ENCODE peak calls at places on chromosome 6, in six cellular contexts. S, Q, K, E, D and P are unnamed samples.

GRCh38 chr6:3920321-3920720 is 71.1 kb downstream of the FAM50B start:
- DNase-seq in S (no peak), Q (no peak), K (no peak), E (no peak), D (no peak), P (no peak)

GRCh38 chr6:44073612-44074382 is 53.5 kb downstream of the MRPL14 start:
- DNase-seq in S (no peak), Q (no peak), K (no peak), E (no peak), D (no peak), P (no peak)

GRCh38 chr6:131215212-131215611 is 79.9 kb downstream of the AKAP7 start:
- DNase-seq in S (no peak), Q (no peak), K (no peak), E (no peak), D (no peak), P (no peak)

GRCh38 chr6:90284745-90285481 is 11.7 kb downstream of the BACH2 start:
- DNase-seq in S (no peak), Q (no peak), K (no peak), E (no peak), D (no peak), P (no peak)

GRCh38 chr6:168301648-168302398 is 17.8 kb downstream of the DACT2 start:
- DNase-seq in S (no peak), Q (no peak), K (no peak), E (no peak), D (no peak), P (no peak)

GRCh38 chr6:126118934-126119333 is 132.6 kb downstream of the TRMT11 start:
- DNase-seq in S (no peak), Q (no peak), K (no peak), E (no peak), D (no peak), P (no peak)

GRCh38 chr6:21733311-21733710 is 139.8 kb downstream of the SOX4 start:
- DNase-seq in S (no peak), Q (no peak), K (no peak), E (no peak), D (no peak), P (no peak)

GRCh38 chr6:32133786-32134185 is 3.7 kb upstream of the FKBPL start:
- DNase-seq in S (no peak), Q (no peak), K (no peak), E (no peak), D (no peak), P (no peak)

GRCh38 chr6:6851059-6851658 is 256.6 kb upstream of the RREB1 start:
- DNase-seq in S (peak), Q (peak), K (peak), E (no peak), D (no peak), P (no peak)

GRCh38 chr6:23170044-23170443 is 600.7 kb downstream of the HDGFL1 start:
- DNase-seq in S (no peak), Q (no peak), K (no peak), E (no peak), D (no peak), P (no peak)

GRCh38 chr6:137010138-137010718 is 34.5 kb downstream of the IL20RA start:
- DNase-seq in S (no peak), Q (no peak), K (no peak), E (no peak), D (no peak), P (no peak)

GRCh38 chr6:74128536-74128935 is 432.5 kb downstream of the CD109 start:
- DNase-seq in S (no peak), Q (no peak), K (no peak), E (no peak), D (no peak), P (no peak)

GRCh38 chr6:161228911-161229591 is 44.8 kb downstream of the AGPAT4 start:
- DNase-seq in S (peak), Q (peak), K (peak), E (no peak), D (no peak), P (no peak)

GRCh38 chr6:79984261-79984660 is 20.2 kb upstream of the TTK start:
- DNase-seq in S (no peak), Q (peak), K (no peak), E (peak), D (no peak), P (no peak)

GRCh38 chr6:52815167-52816092 is 11.8 kb upstream of the GSTA1 start:
- DNase-seq in S (no peak), Q (peak), K (peak), E (no peak), D (no peak), P (peak)

GRCh38 chr6:137224890-137225198 is 5.7 kb upstream of the IFNGR1 start:
- DNase-seq in S (no peak), Q (no peak), K (no peak), E (no peak), D (peak), P (no peak)

GRCh38 chr6:139062921-139063320 is 34.4 kb downstream of the ABRACL start:
- DNase-seq in S (peak), Q (no peak), K (no peak), E (no peak), D (no peak), P (no peak)

GRCh38 chr6:24469829-24470228 is 19.5 kb downstream of the GPLD1 start:
- DNase-seq in S (no peak), Q (no peak), K (no peak), E (no peak), D (no peak), P (no peak)

GRCh38 chr6:167093922-167094432 is 28.9 kb upstream of the CCR6 start:
- DNase-seq in S (no peak), Q (no peak), K (no peak), E (peak), D (no peak), P (no peak)

GRCh38 chr6:2970753-2971419 is 481 bp downstream of the SERPINB6 start:
- DNase-seq in S (no peak), Q (no peak), K (peak), E (no peak), D (no peak), P (peak)

GRCh38 chr6:7769702-7770101 is 43.8 kb downstream of the BMP6 start:
- DNase-seq in S (no peak), Q (no peak), K (peak), E (no peak), D (no peak), P (no peak)

GRCh38 chr6:117288083-117288715 is 22.8 kb downstream of the VGLL2 start:
- DNase-seq in S (no peak), Q (no peak), K (no peak), E (no peak), D (no peak), P (no peak)

GRCh38 chr6:729646-730320 is 36.8 kb upstream of the EXOC2 start:
- DNase-seq in S (no peak), Q (no peak), K (no peak), E (no peak), D (no peak), P (no peak)

GRCh38 chr6:157514659-157515496 is 133.9 kb downstream of the ZDHHC14 start:
- DNase-seq in S (peak), Q (no peak), K (peak), E (no peak), D (peak), P (peak)

GRCh38 chr6:106159531-106159940 is 73.4 kb downstream of the PRDM1 start:
- DNase-seq in S (peak), Q (no peak), K (peak), E (no peak), D (no peak), P (peak)